ENCODE peak calls at places on chromosomes 7 and 10, in nine cellular contexts. One of them, this sample, is unnamed.

GRCh38 chr7:43015301-43015700 is 83.1 kb downstream of the MRPL32 start:
- DNase-seq in suprapubic skin: no peak
- DNase-seq in SK-N-SH: no peak
- DNase-seq in CD8-positive, alpha-beta T cell: no peak
- DNase-seq in endothelial cell of umbilical vein: no peak
- DNase-seq in T-helper 9 cell: no peak
- DNase-seq in Caki2: no peak
- DNase-seq in A172: no peak
- DNase-seq in HAP-1: no peak
- DNase-seq in this sample: no peak

GRCh38 chr10:86868353-86868752 is 89.1 kb downstream of the MMRN2 start:
- DNase-seq in suprapubic skin: no peak
- DNase-seq in endothelial cell of umbilical vein: peak; percentile 94
- DNase-seq in CD8-positive, alpha-beta T cell: no peak
- DNase-seq in T-helper 9 cell: no peak
- DNase-seq in HAP-1: peak; percentile 97
- DNase-seq in SK-N-SH: no peak
- DNase-seq in Caki2: peak; percentile 79
- DNase-seq in A172: peak; percentile 17
- DNase-seq in this sample: no peak

GRCh38 chr7:78734626-78735025 is 718.8 kb downstream of the MAGI2 start:
- DNase-seq in endothelial cell of umbilical vein: no peak
- DNase-seq in Caki2: no peak
- DNase-seq in suprapubic skin: no peak
- DNase-seq in CD8-positive, alpha-beta T cell: no peak
- DNase-seq in T-helper 9 cell: no peak
- DNase-seq in HAP-1: no peak
- DNase-seq in SK-N-SH: no peak
- DNase-seq in A172: no peak
- DNase-seq in this sample: no peak

GRCh38 chr10:114684085-114684821 is 26.2 kb upstream of the ABLIM1 start:
- DNase-seq in A172: no peak
- DNase-seq in T-helper 9 cell: no peak
- DNase-seq in endothelial cell of umbilical vein: peak; percentile 85
- DNase-seq in HAP-1: no peak
- DNase-seq in CD8-positive, alpha-beta T cell: no peak
- DNase-seq in suprapubic skin: peak; percentile 80
- DNase-seq in SK-N-SH: peak; percentile 24
- DNase-seq in Caki2: no peak
- DNase-seq in this sample: no peak

GRCh38 chr7:66426332-66426731 is 202.3 kb upstream of the KCTD7 start:
- DNase-seq in CD8-positive, alpha-beta T cell: no peak
- DNase-seq in endothelial cell of umbilical vein: no peak
- DNase-seq in Caki2: no peak
- DNase-seq in SK-N-SH: no peak
- DNase-seq in suprapubic skin: no peak
- DNase-seq in T-helper 9 cell: no peak
- DNase-seq in A172: no peak
- DNase-seq in HAP-1: no peak
- DNase-seq in this sample: no peak

GRCh38 chr10:31687545-31688482 is 240.8 kb downstream of the ARHGAP12 start:
- DNase-seq in SK-N-SH: no peak
- DNase-seq in A172: no peak
- DNase-seq in CD8-positive, alpha-beta T cell: no peak
- DNase-seq in T-helper 9 cell: no peak
- DNase-seq in Caki2: no peak
- DNase-seq in suprapubic skin: no peak
- DNase-seq in endothelial cell of umbilical vein: no peak
- DNase-seq in HAP-1: no peak
- DNase-seq in this sample: no peak

GRCh38 chr10:93851169-93851568 is 42.6 kb upstream of the SLC35G1 start:
- DNase-seq in T-helper 9 cell: no peak
- DNase-seq in HAP-1: no peak
- DNase-seq in endothelial cell of umbilical vein: no peak
- DNase-seq in SK-N-SH: no peak
- DNase-seq in A172: no peak
- DNase-seq in CD8-positive, alpha-beta T cell: no peak
- DNase-seq in suprapubic skin: no peak
- DNase-seq in Caki2: no peak
- DNase-seq in this sample: no peak

GRCh38 chr7:132154248-132154647 is 422.0 kb downstream of the PLXNA4 start:
- DNase-seq in SK-N-SH: no peak
- DNase-seq in A172: no peak
- DNase-seq in suprapubic skin: no peak
- DNase-seq in CD8-positive, alpha-beta T cell: no peak
- DNase-seq in Caki2: no peak
- DNase-seq in T-helper 9 cell: no peak
- DNase-seq in endothelial cell of umbilical vein: no peak
- DNase-seq in HAP-1: no peak
- DNase-seq in this sample: no peak

GRCh38 chr7:108030536-108030935 is 27.6 kb upstream of the LAMB1 start:
- DNase-seq in suprapubic skin: no peak
- DNase-seq in SK-N-SH: no peak
- DNase-seq in Caki2: no peak
- DNase-seq in endothelial cell of umbilical vein: no peak
- DNase-seq in HAP-1: no peak
- DNase-seq in A172: peak; percentile 46
- DNase-seq in CD8-positive, alpha-beta T cell: no peak
- DNase-seq in T-helper 9 cell: no peak
- DNase-seq in this sample: no peak

GRCh38 chr10:25082276-25083204 is 66.1 kb downstream of the THNSL1 start:
- DNase-seq in HAP-1: peak; percentile 70
- DNase-seq in CD8-positive, alpha-beta T cell: no peak
- DNase-seq in endothelial cell of umbilical vein: no peak
- DNase-seq in SK-N-SH: no peak
- DNase-seq in Caki2: no peak
- DNase-seq in suprapubic skin: no peak
- DNase-seq in A172: no peak
- DNase-seq in T-helper 9 cell: no peak
- DNase-seq in this sample: no peak

GRCh38 chr10:24953350-24954074 is 1.1 kb upstream of the PRTFDC1 start:
- DNase-seq in A172: no peak
- DNase-seq in SK-N-SH: no peak
- DNase-seq in CD8-positive, alpha-beta T cell: no peak
- DNase-seq in HAP-1: no peak
- DNase-seq in Caki2: no peak
- DNase-seq in T-helper 9 cell: no peak
- DNase-seq in suprapubic skin: no peak
- DNase-seq in endothelial cell of umbilical vein: no peak
- DNase-seq in this sample: no peak

GRCh38 chr10:21432266-21432665 is 93.2 kb downstream of the SKIDA1 start:
- DNase-seq in SK-N-SH: no peak
- DNase-seq in T-helper 9 cell: no peak
- DNase-seq in suprapubic skin: no peak
- DNase-seq in endothelial cell of umbilical vein: no peak
- DNase-seq in CD8-positive, alpha-beta T cell: no peak
- DNase-seq in A172: no peak
- DNase-seq in HAP-1: no peak
- DNase-seq in Caki2: no peak
- DNase-seq in this sample: no peak

GRCh38 chr10:20712766-20713165 is 184.3 kb downstream of the NEBL start:
- DNase-seq in suprapubic skin: no peak
- DNase-seq in HAP-1: no peak
- DNase-seq in CD8-positive, alpha-beta T cell: no peak
- DNase-seq in Caki2: no peak
- DNase-seq in T-helper 9 cell: no peak
- DNase-seq in A172: no peak
- DNase-seq in SK-N-SH: no peak
- DNase-seq in endothelial cell of umbilical vein: no peak
- DNase-seq in this sample: no peak

GRCh38 chr10:110395350-110396283 is 90.9 kb upstream of the SMNDC1 start:
- DNase-seq in Caki2: peak; percentile 99
- DNase-seq in suprapubic skin: no peak
- DNase-seq in CD8-positive, alpha-beta T cell: no peak
- DNase-seq in T-helper 9 cell: no peak
- DNase-seq in endothelial cell of umbilical vein: peak; percentile 99
- DNase-seq in HAP-1: no peak
- DNase-seq in A172: peak; percentile 100
- DNase-seq in SK-N-SH: no peak
- DNase-seq in this sample: no peak

GRCh38 chr10:126225672-126226007 is 162.6 kb downstream of the ADAM12 start:
- DNase-seq in CD8-positive, alpha-beta T cell: no peak
- DNase-seq in HAP-1: no peak
- DNase-seq in endothelial cell of umbilical vein: no peak
- DNase-seq in A172: no peak
- DNase-seq in suprapubic skin: no peak
- DNase-seq in T-helper 9 cell: no peak
- DNase-seq in SK-N-SH: no peak
- DNase-seq in Caki2: no peak
- DNase-seq in this sample: no peak

GRCh38 chr10:77922551-77923179 is 3.9 kb downstream of the DLG5 start:
- DNase-seq in T-helper 9 cell: no peak
- DNase-seq in CD8-positive, alpha-beta T cell: no peak
- DNase-seq in Caki2: no peak
- DNase-seq in SK-N-SH: no peak
- DNase-seq in A172: no peak
- DNase-seq in suprapubic skin: no peak
- DNase-seq in endothelial cell of umbilical vein: no peak
- DNase-seq in HAP-1: no peak
- DNase-seq in this sample: no peak

GRCh38 chr10:130804778-130805634 is 506.5 kb downstream of the TCERG1L start:
- DNase-seq in endothelial cell of umbilical vein: no peak
- DNase-seq in HAP-1: no peak
- DNase-seq in T-helper 9 cell: no peak
- DNase-seq in A172: no peak
- DNase-seq in SK-N-SH: peak; percentile 7
- DNase-seq in suprapubic skin: peak; percentile 55
- DNase-seq in Caki2: no peak
- DNase-seq in CD8-positive, alpha-beta T cell: no peak
- DNase-seq in this sample: no peak

GRCh38 chr10:73920084-73920483 is 9.2 kb downstream of the PLAU start:
- DNase-seq in Caki2: no peak
- DNase-seq in HAP-1: no peak
- DNase-seq in SK-N-SH: peak; percentile 64
- DNase-seq in T-helper 9 cell: no peak
- DNase-seq in endothelial cell of umbilical vein: no peak
- DNase-seq in A172: no peak
- DNase-seq in suprapubic skin: no peak
- DNase-seq in CD8-positive, alpha-beta T cell: no peak
- DNase-seq in this sample: no peak

GRCh38 chr10:100043796-100044195 is 34.0 kb upstream of the DNMBP start:
- DNase-seq in Caki2: no peak
- DNase-seq in CD8-positive, alpha-beta T cell: no peak
- DNase-seq in HAP-1: no peak
- DNase-seq in T-helper 9 cell: no peak
- DNase-seq in suprapubic skin: no peak
- DNase-seq in endothelial cell of umbilical vein: peak; percentile 75
- DNase-seq in A172: peak; percentile 66
- DNase-seq in SK-N-SH: no peak
- DNase-seq in this sample: no peak

GRCh38 chr10:132371641-132372081 is 25.3 kb upstream of the PWWP2B start:
- DNase-seq in Caki2: no peak
- DNase-seq in HAP-1: peak; percentile 41
- DNase-seq in endothelial cell of umbilical vein: no peak
- DNase-seq in T-helper 9 cell: no peak
- DNase-seq in suprapubic skin: peak; percentile 48
- DNase-seq in A172: no peak
- DNase-seq in SK-N-SH: no peak
- DNase-seq in CD8-positive, alpha-beta T cell: no peak
- DNase-seq in this sample: no peak

GRCh38 chr7:40551685-40552576 is 417.1 kb downstream of the SUGCT start:
- DNase-seq in SK-N-SH: peak; percentile 81
- DNase-seq in A172: peak; percentile 83
- DNase-seq in T-helper 9 cell: no peak
- DNase-seq in suprapubic skin: no peak
- DNase-seq in Caki2: peak; percentile 6
- DNase-seq in CD8-positive, alpha-beta T cell: no peak
- DNase-seq in endothelial cell of umbilical vein: peak; percentile 68
- DNase-seq in HAP-1: no peak
- DNase-seq in this sample: no peak

GRCh38 chr7:70789481-70790214 is 342.3 kb upstream of the GALNT17 start:
- DNase-seq in HAP-1: no peak
- DNase-seq in SK-N-SH: no peak
- DNase-seq in suprapubic skin: no peak
- DNase-seq in CD8-positive, alpha-beta T cell: no peak
- DNase-seq in Caki2: no peak
- DNase-seq in A172: no peak
- DNase-seq in endothelial cell of umbilical vein: no peak
- DNase-seq in T-helper 9 cell: no peak
- DNase-seq in this sample: no peak

This sample was measured in T-helper 1 cell.